ENCODE peak calls at places on chromosomes 4 and X, in ten cellular contexts. C is colonic mucosa, R is ascending aorta, G is AG09309, S is HCT116, Y is suprapubic skin, H is right atrium auricular region, T is AG10803, F is bronchial epithelial cell, U is PC-3. I is an unnamed sample.

GRCh38 chr4:6324999-6325790 is 55.5 kb downstream of the WFS1 start:
- DNase-seq in C (peak), R (no peak), G (no peak), S (no peak), Y (peak), H (peak), T (peak), F (peak), U (peak), I (no peak)

GRCh38 chrX:12770440-12770839 is 20.8 kb upstream of the PRPS2 start:
- DNase-seq in C (no peak), R (no peak), G (no peak), S (no peak), Y (no peak), H (no peak), T (peak), F (peak), U (peak), I (no peak)

GRCh38 chrX:154300815-154301214 is 5.2 kb downstream of the TKTL1 start:
- DNase-seq in C (no peak), R (no peak), G (no peak), S (no peak), Y (no peak), H (no peak), T (no peak), F (no peak), U (no peak), I (no peak)

GRCh38 chr4:146916479-146917076 is 29.1 kb downstream of the TTC29 start:
- DNase-seq in C (no peak), R (no peak), G (peak), S (peak), Y (no peak), H (no peak), T (peak), F (peak), U (peak), I (no peak)

GRCh38 chr4:5785806-5786680 is 75.0 kb downstream of the EVC start:
- DNase-seq in C (no peak), R (no peak), G (peak), S (no peak), Y (no peak), H (peak), T (peak), F (peak), U (peak), I (no peak)

GRCh38 chr4:141898336-141898735 is 262.0 kb downstream of the IL15 start:
- DNase-seq in C (no peak), R (no peak), G (no peak), S (no peak), Y (no peak), H (no peak), T (peak), F (no peak), U (no peak), I (no peak)

GRCh38 chr4:45063166-45063565 is 336.8 kb upstream of the GNPDA2 start:
- DNase-seq in C (no peak), R (no peak), G (no peak), S (no peak), Y (no peak), H (no peak), T (no peak), F (no peak), U (no peak), I (no peak)

GRCh38 chr4:158754385-158755180 is 14.2 kb upstream of the FNIP2 start:
- DNase-seq in C (no peak), R (no peak), G (peak), S (no peak), Y (no peak), H (no peak), T (peak), F (no peak), U (no peak), I (no peak)

GRCh38 chr4:177237291-177237690 is 72.4 kb upstream of the NEIL3 start:
- DNase-seq in C (no peak), R (no peak), G (no peak), S (no peak), Y (no peak), H (no peak), T (no peak), F (no peak), U (no peak), I (no peak)

GRCh38 chr4:126264839-126265238 is 950.1 kb downstream of the FAT4 start:
- DNase-seq in C (no peak), R (no peak), G (peak), S (no peak), Y (no peak), H (no peak), T (peak), F (peak), U (peak), I (no peak)

GRCh38 chrX:136147320-136147901 is at the start of gene FHL1:
- DNase-seq in C (peak), R (no peak), G (no peak), S (no peak), Y (peak), H (no peak), T (no peak), F (no peak), U (peak), I (no peak)

GRCh38 chr4:147518086-147518485 is 37.2 kb downstream of the EDNRA start:
- DNase-seq in C (no peak), R (no peak), G (peak), S (no peak), Y (no peak), H (no peak), T (peak), F (no peak), U (no peak), I (no peak)

GRCh38 chr4:99117876-99118693 is 26.0 kb downstream of the ADH4 start:
- DNase-seq in C (no peak), R (no peak), G (no peak), S (no peak), Y (no peak), H (no peak), T (peak), F (peak), U (peak), I (no peak)

GRCh38 chr4:57071340-57071739 is 38.8 kb downstream of the IGFBP7 start:
- DNase-seq in C (no peak), R (no peak), G (no peak), S (no peak), Y (no peak), H (no peak), T (peak), F (peak), U (no peak), I (no peak)

GRCh38 chr4:126028871-126029270 is 714.1 kb downstream of the FAT4 start:
- DNase-seq in C (no peak), R (no peak), G (no peak), S (no peak), Y (no peak), H (no peak), T (no peak), F (no peak), U (no peak), I (no peak)

GRCh38 chr4:142044271-142044670 is 407.9 kb downstream of the IL15 start:
- DNase-seq in C (no peak), R (no peak), G (peak), S (no peak), Y (no peak), H (no peak), T (no peak), F (peak), U (peak), I (no peak)

GRCh38 chrX:40202456-40202855 is 104.7 kb upstream of the BCOR start:
- DNase-seq in C (no peak), R (no peak), G (no peak), S (no peak), Y (no peak), H (no peak), T (no peak), F (no peak), U (no peak), I (no peak)

GRCh38 chr4:173013232-173013932 is 155.2 kb upstream of the GALNT7 start:
- DNase-seq in C (peak), R (no peak), G (no peak), S (no peak), Y (no peak), H (no peak), T (peak), F (peak), U (peak), I (no peak)

GRCh38 chr4:148204892-148205291 is 237.3 kb downstream of the NR3C2 start:
- DNase-seq in C (no peak), R (no peak), G (no peak), S (no peak), Y (no peak), H (no peak), T (no peak), F (no peak), U (no peak), I (no peak)

GRCh38 chr4:176593943-176594342 is 198.8 kb downstream of the VEGFC start:
- DNase-seq in C (no peak), R (no peak), G (no peak), S (no peak), Y (no peak), H (no peak), T (no peak), F (peak), U (no peak), I (no peak)

GRCh38 chrX:138763761-138764160 is 52.2 kb upstream of the FGF13 start:
- DNase-seq in C (no peak), R (no peak), G (no peak), S (no peak), Y (no peak), H (no peak), T (no peak), F (peak), U (no peak), I (no peak)

GRCh38 chr4:81882222-81882621 is 410.5 kb upstream of the RASGEF1B start:
- DNase-seq in C (no peak), R (no peak), G (no peak), S (no peak), Y (no peak), H (no peak), T (no peak), F (no peak), U (no peak), I (no peak)

GRCh38 chr4:184983660-184984356 is 34.5 kb upstream of the HELT start:
- DNase-seq in C (peak), R (no peak), G (peak), S (peak), Y (no peak), H (no peak), T (peak), F (peak), U (peak), I (no peak)

GRCh38 chrX:121763671-121764070 is 716.3 kb downstream of the GLUD2 start:
- DNase-seq in C (no peak), R (no peak), G (no peak), S (no peak), Y (no peak), H (no peak), T (no peak), F (no peak), U (no peak), I (no peak)

GRCh38 chrX:105190252-105190853 is 30.1 kb downstream of the TEX13A start:
- DNase-seq in C (peak), R (no peak), G (peak), S (no peak), Y (no peak), H (no peak), T (peak), F (peak), U (peak), I (no peak)

GRCh38 chr4:88697113-88697512 is 516 bp downstream of the NAP1L5 start:
- DNase-seq in C (no peak), R (no peak), G (no peak), S (no peak), Y (no peak), H (no peak), T (peak), F (no peak), U (no peak), I (no peak)

GRCh38 chr4:182062936-182063335 is 180.3 kb upstream of the TENM3 start:
- DNase-seq in C (no peak), R (no peak), G (peak), S (no peak), Y (no peak), H (no peak), T (peak), F (peak), U (peak), I (no peak)

GRCh38 chrX:119427024-119427794 is 28.1 kb downstream of the SLC25A43 start:
- DNase-seq in C (no peak), R (no peak), G (no peak), S (no peak), Y (no peak), H (no peak), T (peak), F (no peak), U (peak), I (no peak)

GRCh38 chrX:136200466-136200865 is 50.7 kb downstream of the MAP7D3 start:
- DNase-seq in C (no peak), R (no peak), G (no peak), S (no peak), Y (no peak), H (no peak), T (peak), F (no peak), U (peak), I (no peak)

GRCh38 chr4:136342666-136343065 is 1189.6 kb downstream of the PCDH18 start:
- DNase-seq in C (no peak), R (no peak), G (no peak), S (no peak), Y (no peak), H (no peak), T (no peak), F (no peak), U (no peak), I (no peak)

GRCh38 chr4:84878090-84878489 is 88.4 kb downstream of the WDFY3 start:
- DNase-seq in C (no peak), R (no peak), G (peak), S (no peak), Y (no peak), H (no peak), T (peak), F (peak), U (peak), I (no peak)

GRCh38 chrX:3134316-3134715 is 93.0 kb downstream of the ARSF start:
- DNase-seq in C (no peak), R (no peak), G (no peak), S (no peak), Y (no peak), H (no peak), T (peak), F (no peak), U (no peak), I (no peak)

GRCh38 chrX:40971736-40972135 is 113.5 kb upstream of the USP9X start:
- DNase-seq in C (no peak), R (no peak), G (no peak), S (no peak), Y (no peak), H (no peak), T (no peak), F (no peak), U (peak), I (no peak)

GRCh38 chr4:2333356-2333841 is 71.5 kb upstream of the MXD4 start:
- DNase-seq in C (peak), R (no peak), G (no peak), S (no peak), Y (no peak), H (peak), T (no peak), F (no peak), U (no peak), I (no peak)

GRCh38 chr4:5962416-5962815 is 55.8 kb downstream of the C4orf50 start:
- DNase-seq in C (no peak), R (no peak), G (no peak), S (no peak), Y (no peak), H (no peak), T (no peak), F (no peak), U (no peak), I (no peak)

GRCh38 chr4:165199286-165199685 is 8.1 kb upstream of the KLHL2 start:
- DNase-seq in C (no peak), R (no peak), G (no peak), S (no peak), Y (no peak), H (no peak), T (no peak), F (peak), U (peak), I (no peak)

GRCh38 chrX:21779095-21779494 is 21.2 kb upstream of the SMPX start:
- DNase-seq in C (no peak), R (no peak), G (no peak), S (no peak), Y (no peak), H (no peak), T (no peak), F (no peak), U (no peak), I (no peak)

DNA sequence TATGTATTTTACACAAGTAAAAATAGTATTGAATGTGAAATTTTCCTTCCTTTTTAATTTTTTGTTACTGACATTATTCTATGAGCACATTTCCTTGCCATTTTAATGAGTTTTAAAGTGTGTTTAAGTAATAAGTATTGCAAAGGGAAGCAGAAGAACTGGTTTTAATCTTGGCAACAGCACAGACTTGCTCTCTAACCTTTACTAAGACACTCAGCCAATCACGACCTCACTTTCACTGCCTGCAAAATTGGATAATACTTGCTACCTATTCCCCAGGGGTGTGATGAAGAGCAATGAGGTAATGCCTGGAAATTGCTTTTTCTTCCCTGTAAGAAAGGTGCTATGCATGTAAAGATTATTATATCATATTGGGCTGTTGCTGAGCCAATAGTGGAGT is 254.8 kb downstream of the C4orf33 start:
- DNase-seq in C (no peak), R (no peak), G (no peak), S (no peak), Y (no peak), H (no peak), T (no peak), F (peak), U (peak), I (no peak)
- H3K4me3 ChIP-seq in C (no peak), R (no peak), G (no peak), S (no peak), Y (no peak), H (no peak), T (no peak), F (no peak), U (no peak), I (no peak)

DNA sequence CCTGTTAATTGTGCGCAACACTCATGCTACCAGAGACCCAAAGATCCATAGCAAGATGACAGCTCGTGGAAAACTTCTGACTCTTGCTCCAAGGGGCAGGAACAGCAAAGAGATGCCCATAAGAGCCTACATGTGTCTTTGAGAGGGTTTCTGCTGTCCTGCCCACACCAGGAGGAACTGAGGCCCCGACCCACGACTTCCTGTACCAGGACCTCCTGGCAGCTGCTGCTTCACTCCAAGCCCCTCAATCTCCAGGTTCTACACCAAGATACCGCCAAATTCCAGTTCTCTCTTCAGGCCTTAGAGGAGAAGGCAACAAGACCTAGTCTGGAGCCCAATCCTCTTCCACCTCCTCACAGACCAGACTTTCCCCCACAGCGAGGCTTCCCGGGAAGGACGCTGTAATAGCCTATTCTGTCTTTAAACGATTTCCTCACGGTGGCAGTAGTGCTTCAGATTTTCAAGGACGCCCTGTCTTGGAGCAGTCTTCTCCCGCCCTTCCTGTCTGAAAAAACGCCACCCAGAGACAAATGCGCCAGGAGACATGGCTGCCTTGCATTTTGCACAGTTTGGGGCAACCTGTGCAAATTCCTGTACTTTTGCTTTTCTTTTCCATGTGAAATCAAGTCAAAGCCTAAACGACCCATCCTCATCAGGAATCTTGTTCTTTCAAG is 230.2 kb upstream of the STK26 start:
- DNase-seq in C (peak), R (peak), G (peak), S (no peak), Y (peak), H (peak), T (peak), F (no peak), U (peak), I (no peak)
- H3K4me3 ChIP-seq in C (peak), R (peak), G (peak), S (no peak), Y (no peak), H (peak), T (no peak), F (no peak), U (no peak), I (no peak)

DNA sequence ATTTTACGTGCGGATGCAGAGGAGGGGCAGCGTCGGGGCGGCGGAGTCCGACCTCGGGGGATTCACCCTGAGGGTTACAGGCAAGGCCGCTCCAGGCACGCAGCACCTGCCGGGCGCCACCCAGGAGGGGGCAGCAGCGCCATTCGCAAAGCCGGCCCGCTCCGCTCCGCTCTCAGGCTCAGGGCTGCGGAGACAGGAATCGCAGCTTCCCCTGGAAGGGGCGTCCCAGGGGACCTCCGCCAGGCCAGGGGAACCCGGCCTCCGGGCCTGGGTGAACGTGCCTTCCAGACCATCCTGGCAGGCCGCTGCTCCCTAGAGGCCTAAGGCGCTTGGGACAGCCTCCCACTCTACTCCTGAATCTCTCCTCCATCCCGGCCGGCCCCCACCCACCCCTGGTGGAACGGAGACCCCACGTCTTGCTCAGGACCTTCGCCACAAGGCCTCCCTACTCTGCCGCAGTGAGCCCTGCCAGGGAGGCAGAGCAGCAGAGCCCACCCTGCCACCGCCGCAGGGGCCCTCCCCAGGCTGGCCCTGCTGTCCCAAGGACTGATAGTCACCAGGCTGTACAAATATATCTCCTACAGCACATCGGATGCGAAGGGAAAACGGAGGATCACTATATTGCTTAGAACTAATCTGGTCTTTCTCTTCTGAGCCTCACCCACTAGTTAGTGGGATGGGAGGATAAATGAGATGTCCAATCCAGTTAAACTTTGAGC is 114.9 kb downstream of the SMIM20 start:
- DNase-seq in C (peak), R (no peak), G (no peak), S (no peak), Y (peak), H (peak), T (peak), F (peak), U (no peak), I (no peak)
- H3K4me3 ChIP-seq in C (no peak), R (no peak), G (no peak), S (no peak), Y (peak), H (no peak), T (peak), F (no peak), U (no peak), I (peak)

DNA sequence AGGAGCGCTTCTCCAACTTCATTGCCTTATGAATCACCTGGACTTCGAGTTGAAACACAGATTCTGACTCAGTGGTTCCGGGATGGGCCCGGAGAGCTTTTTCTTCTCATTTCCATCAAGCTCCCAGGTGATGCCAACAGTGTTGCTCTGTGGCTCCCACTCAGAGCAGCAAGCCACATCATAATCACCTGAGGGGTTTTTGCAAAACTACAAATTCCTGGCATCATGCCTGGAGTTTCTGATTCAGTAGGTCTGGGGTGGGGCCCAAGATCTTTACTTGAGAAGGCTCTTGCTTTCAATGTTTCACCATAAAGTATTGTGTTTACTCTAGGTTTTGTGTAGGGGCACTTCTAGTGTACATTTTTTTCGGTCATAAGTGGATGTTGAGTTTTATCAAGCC is 7.0 kb downstream of the MTM1 start:
- DNase-seq in C (peak), R (no peak), G (no peak), S (peak), Y (no peak), H (no peak), T (peak), F (peak), U (peak), I (no peak)
- H3K4me3 ChIP-seq in C (no peak), R (no peak), G (no peak), S (no peak), Y (no peak), H (no peak), T (no peak), F (no peak), U (peak), I (no peak)